ENCODE peak calls at places on chromosomes 12 and 14, in five cellular contexts. E is nephron progenitor cell, H is C1 segment of cervical spinal cord, U is psoas muscle, X is H7. C is an unnamed sample.
A peak's percentile ranks its signal among the peaks of the same experiment; 100 is the strongest.

GRCh38 chr14:78154827-78155226 is 15.3 kb upstream of the NRXN3 start:
- DNase-seq in U (no peak), X (peak; percentile 63), E (peak; percentile 13), H (no peak), C (no peak)

GRCh38 chr12:106223485-106224391 is 24.1 kb downstream of the CKAP4 start:
- DNase-seq in E (peak; percentile 80), U (peak; percentile 67), H (peak; percentile 27), X (peak; percentile 86), C (peak; percentile 66)

GRCh38 chr14:25150934-25151790 is 101.2 kb upstream of the STXBP6 start:
- DNase-seq in H (no peak), E (no peak), U (no peak), X (peak; percentile 26), C (peak; percentile 22)

GRCh38 chr14:90087433-90087832 is 25.6 kb downstream of the KCNK13 start:
- DNase-seq in X (no peak), U (peak; percentile 30), H (peak; percentile 55), E (no peak), C (no peak)

GRCh38 chr12:49295087-49296001 is at the start of gene PRPH:
- DNase-seq in X (peak; percentile 78), H (no peak), U (no peak), E (peak; percentile 62), C (no peak)

GRCh38 chr14:34043627-34044372 is 92.9 kb upstream of the EGLN3 start:
- DNase-seq in E (no peak), H (no peak), X (no peak), U (no peak), C (no peak)

GRCh38 chr12:66000958-66001357 is 129.6 kb downstream of the LLPH start:
- DNase-seq in E (no peak), U (no peak), X (no peak), H (no peak), C (no peak)

GRCh38 chr12:122023339-122024131 is 1.9 kb downstream of the BCL7A start:
- DNase-seq in H (peak; percentile 71), X (peak; percentile 83), U (peak; percentile 73), E (peak; percentile 48), C (peak; percentile 84)

GRCh38 chr12:1533205-1533601 is 61.2 kb downstream of the FBXL14 start:
- DNase-seq in E (no peak), U (no peak), H (no peak), X (no peak), C (no peak)